ENCODE peak calls at places on chromosomes 4 and X, in five cellular contexts. One of them, this sample, is unnamed.

GRCh38 chrX:18974993-18975392 is 8.9 kb downstream of the PHKA2 start:
- DNase-seq in GM03348: no peak
- DNase-seq in M059J: no peak
- DNase-seq in H4: no peak
- DNase-seq in cardiac fibroblast: no peak
- DNase-seq in this sample: no peak

GRCh38 chr4:89781321-89781720 is 55.6 kb downstream of the SNCA start:
- DNase-seq in GM03348: no peak
- DNase-seq in H4: no peak
- DNase-seq in M059J: no peak
- DNase-seq in cardiac fibroblast: no peak
- DNase-seq in this sample: no peak

GRCh38 chr4:152990471-152991131 is 54.5 kb downstream of the FHDC1 start:
- DNase-seq in GM03348: no peak
- DNase-seq in cardiac fibroblast: no peak
- DNase-seq in M059J: no peak
- DNase-seq in H4: no peak
- DNase-seq in this sample: no peak

GRCh38 chr4:53478671-53479456 is 101.4 kb downstream of the FIP1L1 start:
- DNase-seq in H4: peak; percentile 23
- DNase-seq in M059J: peak; percentile 82
- DNase-seq in cardiac fibroblast: peak; percentile 94
- DNase-seq in GM03348: peak; percentile 58
- DNase-seq in this sample: peak; percentile 91

GRCh38 chr4:6940744-6941137 is 31.1 kb downstream of the TBC1D14 start:
- DNase-seq in M059J: no peak
- DNase-seq in GM03348: no peak
- DNase-seq in H4: no peak
- DNase-seq in cardiac fibroblast: no peak
- DNase-seq in this sample: no peak

GRCh38 chr4:785332-786073 is 40.4 kb downstream of the CPLX1 start:
- DNase-seq in GM03348: no peak
- DNase-seq in H4: no peak
- DNase-seq in M059J: no peak
- DNase-seq in cardiac fibroblast: no peak
- DNase-seq in this sample: no peak

GRCh38 chr4:184097240-184097619 is 120.4 kb downstream of the ENPP6 start:
- DNase-seq in M059J: no peak
- DNase-seq in H4: no peak
- DNase-seq in GM03348: peak; percentile 52
- DNase-seq in cardiac fibroblast: no peak
- DNase-seq in this sample: no peak

GRCh38 chr4:148376151-148376550 is 66.1 kb downstream of the NR3C2 start:
- DNase-seq in cardiac fibroblast: peak; percentile 69
- DNase-seq in GM03348: no peak
- DNase-seq in M059J: peak; percentile 46
- DNase-seq in H4: peak; percentile 91
- DNase-seq in this sample: peak; percentile 64

GRCh38 chr4:158239196-158239595 is 28.9 kb downstream of the TMEM144 start:
- DNase-seq in GM03348: no peak
- DNase-seq in M059J: no peak
- DNase-seq in H4: no peak
- DNase-seq in cardiac fibroblast: no peak
- DNase-seq in this sample: no peak

GRCh38 chr4:114267976-114268375 is 288.5 kb upstream of the ARSJ start:
- DNase-seq in H4: no peak
- DNase-seq in cardiac fibroblast: peak; percentile 77
- DNase-seq in M059J: no peak
- DNase-seq in GM03348: no peak
- DNase-seq in this sample: no peak

GRCh38 chrX:24148535-24149345 is 789 bp upstream of the ZFX start:
- DNase-seq in H4: no peak
- DNase-seq in M059J: peak; percentile 57
- DNase-seq in GM03348: peak; percentile 39
- DNase-seq in cardiac fibroblast: peak; percentile 63
- DNase-seq in this sample: peak; percentile 55

GRCh38 chr4:165972747-165973146 is 99.7 kb downstream of the TLL1 start:
- DNase-seq in cardiac fibroblast: no peak
- DNase-seq in H4: no peak
- DNase-seq in M059J: no peak
- DNase-seq in GM03348: no peak
- DNase-seq in this sample: peak; percentile 20

GRCh38 chrX:24479924-24480722 is 15.0 kb downstream of the PDK3 start:
- DNase-seq in H4: peak; percentile 93
- DNase-seq in M059J: no peak
- DNase-seq in GM03348: no peak
- DNase-seq in cardiac fibroblast: no peak
- DNase-seq in this sample: no peak

GRCh38 chrX:40262641-40263560 is 165.1 kb upstream of the BCOR start:
- DNase-seq in cardiac fibroblast: peak; percentile 64
- DNase-seq in M059J: peak; percentile 81
- DNase-seq in GM03348: peak; percentile 83
- DNase-seq in H4: peak; percentile 22
- DNase-seq in this sample: peak; percentile 51

GRCh38 chr4:82901129-82901718 is 689 bp downstream of the THAP9 start:
- DNase-seq in M059J: no peak
- DNase-seq in cardiac fibroblast: no peak
- DNase-seq in GM03348: no peak
- DNase-seq in H4: no peak
- DNase-seq in this sample: no peak

GRCh38 chr4:141473026-141473540 is 163.3 kb upstream of the IL15 start:
- DNase-seq in GM03348: no peak
- DNase-seq in cardiac fibroblast: no peak
- DNase-seq in H4: no peak
- DNase-seq in M059J: no peak
- DNase-seq in this sample: no peak

GRCh38 chr4:123649644-123650356 is 253.2 kb downstream of the SPRY1 start:
- DNase-seq in cardiac fibroblast: peak; percentile 91
- DNase-seq in H4: peak; percentile 64
- DNase-seq in M059J: peak; percentile 46
- DNase-seq in GM03348: peak; percentile 19
- DNase-seq in this sample: peak; percentile 74

GRCh38 chr4:48388504-48389154 is 47.3 kb downstream of the SLAIN2 start:
- DNase-seq in GM03348: peak; percentile 62
- DNase-seq in H4: peak; percentile 31
- DNase-seq in M059J: peak; percentile 46
- DNase-seq in cardiac fibroblast: peak; percentile 67
- DNase-seq in this sample: peak; percentile 67

GRCh38 chrX:70494441-70494840 is 49.8 kb downstream of the DLG3 start:
- DNase-seq in H4: no peak
- DNase-seq in M059J: peak; percentile 39
- DNase-seq in cardiac fibroblast: peak; percentile 42
- DNase-seq in GM03348: no peak
- DNase-seq in this sample: no peak

GRCh38 chrX:129077384-129077783 is 445.9 kb downstream of the SMARCA1 start:
- DNase-seq in H4: no peak
- DNase-seq in GM03348: no peak
- DNase-seq in cardiac fibroblast: no peak
- DNase-seq in M059J: no peak
- DNase-seq in this sample: no peak

GRCh38 chr4:127622923-127623754 is 9.6 kb upstream of the INTU start:
- DNase-seq in GM03348: peak; percentile 59
- DNase-seq in M059J: peak; percentile 57
- DNase-seq in cardiac fibroblast: no peak
- DNase-seq in H4: peak; percentile 49
- DNase-seq in this sample: peak; percentile 25

GRCh38 chr4:27270435-27270834 is 409.8 kb downstream of the STIM2 start:
- DNase-seq in cardiac fibroblast: no peak
- DNase-seq in GM03348: no peak
- DNase-seq in H4: no peak
- DNase-seq in M059J: no peak
- DNase-seq in this sample: no peak

GRCh38 chr4:184684491-184685189 is 35.1 kb downstream of the PRIMPOL start:
- DNase-seq in cardiac fibroblast: peak; percentile 17
- DNase-seq in GM03348: peak; percentile 17
- DNase-seq in H4: no peak
- DNase-seq in M059J: no peak
- DNase-seq in this sample: no peak

GRCh38 chr4:184459413-184459812 is 14.9 kb downstream of the IRF2 start:
- DNase-seq in M059J: peak; percentile 57
- DNase-seq in GM03348: peak; percentile 35
- DNase-seq in H4: no peak
- DNase-seq in cardiac fibroblast: peak; percentile 74
- DNase-seq in this sample: peak; percentile 62

GRCh38 chr4:47483722-47484121 is 1.4 kb upstream of the ATP10D start:
- DNase-seq in GM03348: no peak
- DNase-seq in H4: peak; percentile 11
- DNase-seq in M059J: no peak
- DNase-seq in cardiac fibroblast: no peak
- DNase-seq in this sample: peak; percentile 42

GRCh38 chr4:131644619-131645018 is 1504.5 kb upstream of the PCDH10 start:
- DNase-seq in cardiac fibroblast: peak; percentile 61
- DNase-seq in H4: peak; percentile 24
- DNase-seq in M059J: no peak
- DNase-seq in GM03348: no peak
- DNase-seq in this sample: no peak